ENCODE peak calls at places on chromosome 11, in ten cellular contexts. N, E, W, V, H, X, T, L, R and S are unnamed samples.

GRCh38 chr11:73249304-73249703 is 22.8 kb upstream of the P2RY6 start:
- DNase-seq in N (no peak), E (no peak), W (peak), V (peak), H (no peak), X (peak), T (no peak), L (no peak), R (no peak), S (peak)

GRCh38 chr11:10625281-10625981 is 57.0 kb upstream of the LYVE1 start:
- DNase-seq in N (no peak), E (no peak), W (no peak), V (no peak), H (no peak), X (no peak), T (no peak), L (no peak), R (peak), S (no peak)

GRCh38 chr11:2817431-2817830 is 68.1 kb downstream of the CDKN1C start:
- DNase-seq in N (no peak), E (no peak), W (no peak), V (no peak), H (no peak), X (no peak), T (no peak), L (no peak), R (no peak), S (no peak)

GRCh38 chr11:121441533-121441932 is 10.6 kb upstream of the SORL1 start:
- DNase-seq in N (no peak), E (no peak), W (no peak), V (no peak), H (no peak), X (no peak), T (no peak), L (no peak), R (no peak), S (no peak)

GRCh38 chr11:35272391-35272821 is 133.4 kb downstream of the CD44 start:
- DNase-seq in N (no peak), E (no peak), W (no peak), V (no peak), H (no peak), X (no peak), T (no peak), L (no peak), R (no peak), S (no peak)

GRCh38 chr11:12388171-12388570 is 10.8 kb downstream of the PARVA start:
- DNase-seq in N (no peak), E (no peak), W (peak), V (no peak), H (no peak), X (no peak), T (no peak), L (no peak), R (no peak), S (no peak)

GRCh38 chr11:70468256-70469230 is 70.2 kb downstream of the CTTN start:
- DNase-seq in N (no peak), E (no peak), W (peak), V (no peak), H (no peak), X (no peak), T (no peak), L (no peak), R (no peak), S (peak)

GRCh38 chr11:15955595-15955994 is 400.8 kb downstream of the SOX6 start:
- DNase-seq in N (peak), E (no peak), W (no peak), V (no peak), H (no peak), X (no peak), T (no peak), L (no peak), R (no peak), S (no peak)

GRCh38 chr11:120125005-120125404 is 12.9 kb downstream of the TRIM29 start:
- DNase-seq in N (peak), E (no peak), W (no peak), V (no peak), H (peak), X (peak), T (no peak), L (no peak), R (no peak), S (no peak)

GRCh38 chr11:57638005-57638760 is 11.5 kb downstream of the YPEL4 start:
- DNase-seq in N (peak), E (peak), W (peak), V (peak), H (peak), X (peak), T (no peak), L (peak), R (peak), S (no peak)

GRCh38 chr11:69642913-69643632 is 2.1 kb downstream of the CCND1 start:
- DNase-seq in N (peak), E (peak), W (peak), V (peak), H (no peak), X (peak), T (peak), L (peak), R (peak), S (peak)

GRCh38 chr11:115154355-115154736 is 349.9 kb downstream of the CADM1 start:
- DNase-seq in N (no peak), E (no peak), W (no peak), V (no peak), H (no peak), X (no peak), T (no peak), L (no peak), R (no peak), S (no peak)

GRCh38 chr11:23311986-23312940 is 452.0 kb upstream of the CCDC179 start:
- DNase-seq in N (peak), E (no peak), W (no peak), V (no peak), H (peak), X (peak), T (no peak), L (peak), R (peak), S (no peak)

GRCh38 chr11:66336234-66337102 is at the start of gene RIN1:
- DNase-seq in N (peak), E (peak), W (peak), V (no peak), H (peak), X (peak), T (no peak), L (peak), R (peak), S (peak)

GRCh38 chr11:67605231-67606011 is 1.3 kb upstream of the NDUFV1 start:
- DNase-seq in N (no peak), E (no peak), W (no peak), V (no peak), H (no peak), X (no peak), T (no peak), L (no peak), R (no peak), S (no peak)

GRCh38 chr11:128764617-128765095 is 70.8 kb downstream of the FLI1 start:
- DNase-seq in N (no peak), E (no peak), W (no peak), V (no peak), H (no peak), X (no peak), T (peak), L (no peak), R (no peak), S (no peak)

GRCh38 chr11:70544774-70545625 is 146.7 kb downstream of the CTTN start:
- DNase-seq in N (peak), E (no peak), W (no peak), V (no peak), H (no peak), X (peak), T (no peak), L (no peak), R (no peak), S (no peak)

GRCh38 chr11:69899957-69900821 is 81.0 kb upstream of the FGF3 start:
- DNase-seq in N (no peak), E (no peak), W (no peak), V (no peak), H (no peak), X (peak), T (peak), L (no peak), R (peak), S (no peak)

GRCh38 chr11:80024119-80024518 is 583.3 kb upstream of the TENM4 start:
- DNase-seq in N (no peak), E (no peak), W (no peak), V (no peak), H (no peak), X (no peak), T (no peak), L (no peak), R (no peak), S (no peak)

DNA sequence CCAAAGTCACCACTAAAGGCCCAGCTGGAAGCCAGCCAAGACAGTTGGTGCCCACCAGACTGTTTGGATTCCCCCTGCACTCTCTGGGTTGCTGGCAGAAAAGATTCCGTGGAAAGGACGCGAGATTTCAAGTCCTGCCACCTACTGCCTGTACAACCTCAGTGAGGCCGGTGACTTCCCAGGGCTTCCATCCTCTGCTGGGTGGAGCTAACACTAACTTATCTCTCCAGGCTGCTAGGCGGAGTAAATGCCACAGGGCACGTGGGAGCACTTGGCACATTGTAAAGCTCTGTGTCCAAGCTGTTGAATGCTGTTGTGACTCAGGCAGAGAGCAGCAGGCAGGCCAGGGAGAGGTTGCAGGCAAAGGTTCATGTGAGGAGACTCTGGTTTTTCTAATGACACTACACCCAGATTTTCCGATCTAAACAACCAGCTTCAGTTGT is 50.9 kb upstream of the CDON start:
- DNase-seq in N (peak), E (no peak), W (peak), V (peak), H (peak), X (peak), T (peak), L (peak), R (peak), S (peak)
- TF ChIP-seq CTCF in N (peak), E (no peak), W (no peak), V (peak), H (peak), X (no peak), T (no peak), L (no peak), R (no peak), S (no peak)

GRCh38 chr11:43988040-43988793 is 45.8 kb downstream of the C11orf96 start:
- DNase-seq in N (no peak), E (no peak), W (peak), V (peak), H (no peak), X (peak), T (no peak), L (peak), R (no peak), S (no peak)
- TF ChIP-seq CTCF in N (peak), E (no peak), W (peak), V (no peak), H (peak), X (peak), T (no peak), L (peak), R (no peak), S (no peak)

GRCh38 chr11:60633645-60634044 is 65.8 kb upstream of the MS4A8 start:
- DNase-seq in N (no peak), E (no peak), W (no peak), V (no peak), H (no peak), X (no peak), T (no peak), L (no peak), R (no peak), S (no peak)

GRCh38 chr11:60629399-60629798 is 70.0 kb upstream of the MS4A8 start:
- DNase-seq in N (no peak), E (no peak), W (no peak), V (no peak), H (no peak), X (no peak), T (no peak), L (no peak), R (no peak), S (no peak)

GRCh38 chr11:60631939-60632338 is 67.5 kb upstream of the MS4A8 start:
- DNase-seq in N (no peak), E (no peak), W (no peak), V (no peak), H (no peak), X (no peak), T (no peak), L (no peak), R (no peak), S (no peak)

DNA sequence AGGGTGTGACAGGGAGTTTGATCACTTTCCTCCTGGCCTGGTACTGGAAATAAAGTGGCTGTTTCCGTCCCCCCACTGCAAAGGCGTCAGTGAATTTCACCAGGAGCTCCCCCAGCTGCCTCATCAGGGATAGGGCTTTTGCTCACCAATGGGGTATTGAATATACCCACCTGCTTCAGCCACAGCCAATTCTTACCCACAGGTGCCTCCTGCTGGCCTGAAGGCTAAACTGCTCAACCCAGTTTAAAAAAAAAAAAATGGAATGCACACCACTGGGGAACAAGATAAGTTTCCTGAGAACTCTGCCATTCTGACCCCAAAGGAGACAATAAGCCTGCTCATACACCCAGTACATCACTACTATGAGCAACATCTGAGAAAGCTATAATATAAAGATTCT is 65.3 kb upstream of the MS4A8 start:
- DNase-seq in N (no peak), E (peak), W (no peak), V (no peak), H (no peak), X (no peak), T (no peak), L (peak), R (peak), S (peak)
- TF ChIP-seq CTCF in N (no peak), E (peak), W (peak), V (no peak), H (peak), X (peak), T (no peak), L (peak), R (peak), S (peak)

GRCh38 chr11:82038151-82038550 is 695.5 kb downstream of the FAM181B start:
- DNase-seq in N (no peak), E (no peak), W (peak), V (no peak), H (no peak), X (no peak), T (no peak), L (no peak), R (no peak), S (no peak)
- TF ChIP-seq CTCF in N (no peak), E (no peak), W (no peak), V (no peak), H (no peak), X (peak), T (no peak), L (no peak), R (no peak), S (no peak)